ENCODE peak calls at places on chromosomes 2 and 18, in seven cellular contexts. Q is spleen, R is dorsolateral prefrontal cortex, F is AG04449, V is fibroblast of the aortic adventitia, N is suprapubic skin, P is foreskin keratinocyte. C is an unnamed sample.

GRCh38 chr2:40002339-40002738 is 223.3 kb upstream of the THUMPD2 start:
- DNase-seq in Q (no peak), R (no peak), F (no peak), V (no peak), N (no peak), P (no peak), C (no peak)

GRCh38 chr2:58604096-58604495 is 363.0 kb upstream of the FANCL start:
- DNase-seq in Q (no peak), R (no peak), F (no peak), V (no peak), N (no peak), P (no peak), C (no peak)

GRCh38 chr2:27832396-27832795 is 57.8 kb downstream of the RBKS start:
- DNase-seq in Q (no peak), R (no peak), F (peak; percentile 65), V (peak; percentile 71), N (no peak), P (no peak), C (no peak)

GRCh38 chr2:29726976-29727375 is 194.4 kb downstream of the ALK start:
- DNase-seq in Q (no peak), R (no peak), F (no peak), V (no peak), N (no peak), P (no peak), C (no peak)

GRCh38 chr2:179265082-179265575 is 497 bp upstream of the SESTD1 start:
- DNase-seq in Q (no peak), R (no peak), F (no peak), V (peak; percentile 83), N (no peak), P (no peak), C (no peak)

GRCh38 chr18:22170421-22171262 is 1.3 kb downstream of the GATA6 start:
- DNase-seq in Q (peak; percentile 80), R (no peak), F (no peak), V (peak; percentile 78), N (peak; percentile 69), P (peak; percentile 25), C (peak; percentile 35)

GRCh38 chr18:70907673-70908072 is 618.8 kb downstream of the SOCS6 start:
- DNase-seq in Q (no peak), R (no peak), F (no peak), V (peak; percentile 26), N (no peak), P (no peak), C (no peak)

GRCh38 chr18:250685-251084 is 17.2 kb downstream of the THOC1 start:
- DNase-seq in Q (no peak), R (no peak), F (no peak), V (no peak), N (no peak), P (no peak), C (no peak)

GRCh38 chr2:124027182-124027581 is 2.1 kb downstream of the CNTNAP5 start:
- DNase-seq in Q (no peak), R (peak; percentile 70), F (no peak), V (peak; percentile 53), N (no peak), P (no peak), C (peak; percentile 4)

GRCh38 chr2:54387592-54387991 is 68.5 kb upstream of the SPTBN1 start:
- DNase-seq in Q (no peak), R (no peak), F (no peak), V (no peak), N (no peak), P (no peak), C (no peak)

GRCh38 chr2:101692037-101692436 is 5.5 kb upstream of the MAP4K4 start:
- DNase-seq in Q (no peak), R (no peak), F (no peak), V (no peak), N (no peak), P (no peak), C (no peak)

GRCh38 chr2:58065248-58065647 is 18.6 kb downstream of the VRK2 start:
- DNase-seq in Q (no peak), R (no peak), F (no peak), V (no peak), N (no peak), P (no peak), C (no peak)

GRCh38 chr2:111032721-111033532 is 87.8 kb upstream of the BCL2L11 start:
- DNase-seq in Q (no peak), R (no peak), F (no peak), V (peak; percentile 2), N (no peak), P (peak; percentile 17), C (no peak)

GRCh38 chr2:229081411-229081810 is 189.7 kb downstream of the PID1 start:
- DNase-seq in Q (no peak), R (no peak), F (no peak), V (peak; percentile 4), N (no peak), P (no peak), C (no peak)

GRCh38 chr2:217902281-217903141 is 100.3 kb downstream of the TNS1 start:
- DNase-seq in Q (peak; percentile 88), R (peak; percentile 44), F (no peak), V (peak; percentile 79), N (peak; percentile 94), P (peak; percentile 34), C (peak; percentile 54)

GRCh38 chr2:85584354-85584856 is at the start of gene VAMP5:
- DNase-seq in Q (peak; percentile 90), R (no peak), F (no peak), V (no peak), N (no peak), P (no peak), C (no peak)

GRCh38 chr18:60691061-60691460 is 318.5 kb upstream of the MC4R start:
- DNase-seq in Q (no peak), R (no peak), F (no peak), V (no peak), N (no peak), P (no peak), C (no peak)

GRCh38 chr2:49444005-49444404 is 289.7 kb upstream of the FSHR start:
- DNase-seq in Q (no peak), R (no peak), F (no peak), V (no peak), N (no peak), P (no peak), C (no peak)

GRCh38 chr2:2746731-2747130 is 415.7 kb upstream of the MYT1L start:
- DNase-seq in Q (peak; percentile 22), R (no peak), F (no peak), V (no peak), N (no peak), P (no peak), C (no peak)

GRCh38 chr2:2743164-2743571 is 412.1 kb upstream of the MYT1L start:
- DNase-seq in Q (peak; percentile 69), R (peak; percentile 88), F (no peak), V (peak; percentile 2), N (peak; percentile 76), P (peak; percentile 74), C (no peak)

GRCh38 chr2:2742745-2743144 is 411.7 kb upstream of the MYT1L start:
- DNase-seq in Q (no peak), R (no peak), F (no peak), V (no peak), N (no peak), P (peak; percentile 45), C (no peak)

GRCh38 chr2:2747797-2748301 is 416.8 kb upstream of the MYT1L start:
- DNase-seq in Q (peak; percentile 53), R (no peak), F (no peak), V (no peak), N (no peak), P (peak; percentile 87), C (no peak)

DNA sequence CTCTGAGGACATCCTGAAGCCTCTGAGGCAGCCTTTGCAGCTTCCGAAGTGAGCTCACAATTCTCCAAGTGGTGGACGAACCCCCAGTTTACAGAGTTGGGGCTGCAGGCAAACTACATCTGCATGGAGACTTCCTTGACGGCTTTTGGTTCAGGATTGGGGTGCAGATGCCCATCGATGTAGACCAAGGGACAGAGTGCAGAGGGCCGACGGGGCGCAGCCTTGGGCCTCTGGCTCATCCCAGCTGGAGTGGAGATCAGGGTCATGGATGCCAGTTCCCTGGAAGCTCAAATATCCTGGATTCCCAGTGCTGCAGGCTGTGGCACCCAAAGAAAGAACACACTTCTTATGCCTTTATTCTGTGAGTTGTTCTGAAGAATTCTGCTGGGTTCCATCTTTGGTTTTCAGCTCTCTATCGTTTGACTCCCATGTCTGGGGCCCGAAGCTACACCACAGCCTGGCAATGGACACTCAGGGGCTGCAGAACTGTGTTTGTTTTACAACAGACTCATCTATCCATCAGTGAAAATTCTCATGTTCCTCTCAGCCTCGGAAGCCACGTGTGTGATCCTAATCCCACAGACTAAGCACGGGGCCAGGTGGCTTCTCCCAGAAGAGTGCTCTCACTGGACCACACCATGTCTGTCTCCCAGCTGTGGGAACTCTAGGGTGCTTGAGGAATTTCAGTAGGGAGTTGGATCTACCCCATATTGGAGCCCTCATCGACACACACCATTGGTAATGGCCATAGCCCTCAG is 414.1 kb upstream of the MYT1L start:
- DNase-seq in Q (peak; percentile 51), R (no peak), F (no peak), V (no peak), N (no peak), P (no peak), C (no peak)
- TF ChIP-seq CTCF in Q (no peak), R (no peak), F (no peak), V (no peak), N (no peak), P (no peak), C (no peak)

GRCh38 chr18:64103979-64104378 is 44.9 kb downstream of the LINC00305 start:
- DNase-seq in Q (no peak), R (no peak), F (no peak), V (no peak), N (no peak), P (no peak), C (no peak)
- TF ChIP-seq CTCF in Q (no peak), R (no peak), F (no peak), V (no peak), N (no peak), P (no peak), C (no peak)

GRCh38 chr2:219912530-219912929 is 285.1 kb downstream of the SLC4A3 start:
- DNase-seq in Q (no peak), R (no peak), F (peak; percentile 19), V (peak; percentile 65), N (no peak), P (peak; percentile 3), C (no peak)
- TF ChIP-seq CTCF in Q (no peak), R (no peak), F (peak; percentile 37), V (peak; percentile 65), N (no peak), P (peak; percentile 60), C (no peak)

DNA sequence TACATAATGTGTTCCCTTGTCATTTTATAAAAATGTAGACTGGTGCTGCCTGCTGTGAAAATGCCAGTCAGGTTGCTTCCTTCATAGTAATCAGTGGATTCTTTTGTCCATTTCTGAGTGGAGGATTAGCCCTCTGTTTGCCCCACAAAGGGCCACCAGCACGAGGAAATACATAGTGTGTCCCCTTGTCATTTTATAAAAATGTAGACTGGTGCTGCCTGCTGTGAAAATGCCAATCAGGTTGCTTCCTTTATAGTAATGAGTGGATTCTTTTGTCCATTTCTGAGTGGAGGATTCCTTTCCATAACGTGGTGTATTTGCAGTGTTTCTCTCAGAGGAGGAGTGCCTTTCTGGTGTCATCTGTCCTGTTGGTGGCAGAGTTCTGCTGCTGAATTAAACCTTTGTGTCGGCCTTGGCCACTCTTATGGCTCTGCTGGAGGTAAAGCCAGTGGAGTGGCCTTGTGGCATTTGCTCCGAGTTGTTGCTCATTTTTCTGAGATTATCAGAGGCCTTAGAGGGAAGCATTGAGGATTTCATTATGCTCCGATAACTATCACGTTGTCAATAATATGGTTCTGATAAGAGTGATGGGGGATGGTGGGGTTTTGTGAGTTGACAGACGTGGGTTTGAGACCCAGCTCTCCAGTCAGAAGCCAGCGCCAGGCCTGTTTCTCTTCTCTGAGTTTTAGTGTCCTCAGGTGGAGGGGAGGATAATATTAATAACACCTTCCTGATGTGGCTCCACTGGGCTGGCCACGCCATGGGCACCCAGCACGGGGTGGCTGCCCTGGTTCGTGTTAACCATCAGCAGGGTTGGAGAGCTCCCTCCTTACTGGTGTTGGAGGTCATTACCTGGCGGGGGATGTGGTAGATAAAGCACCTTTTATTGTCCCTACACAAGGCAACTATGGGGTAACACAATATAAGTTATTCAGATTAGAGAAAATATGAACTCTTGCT is 96.6 kb downstream of the NEDD4L start:
- DNase-seq in Q (no peak), R (peak; percentile 36), F (no peak), V (no peak), N (no peak), P (no peak), C (no peak)
- TF ChIP-seq CTCF in Q (no peak), R (peak; percentile 51), F (no peak), V (no peak), N (no peak), P (no peak), C (no peak)

C was measured in activated CD8-positive, alpha-beta T cell treated with anti-CD3 and anti-CD28 coated beads for 36 hours.